ENCODE peak calls at places on chromosomes 4 and X, in eight cellular contexts. B, G, D, X, I, W, Z and Y are unnamed samples.

GRCh38 chrX:85977218-85977617 is 70.1 kb downstream of the CHM start:
- DNase-seq in B (no peak), G (no peak), D (no peak), X (no peak), I (no peak), W (no peak), Z (no peak), Y (no peak)

GRCh38 chr4:15402146-15402545 is 25.7 kb upstream of the C1QTNF7 start:
- DNase-seq in B (no peak), G (no peak), D (no peak), X (no peak), I (no peak), W (no peak), Z (no peak), Y (no peak)

GRCh38 chr4:187380181-187380581 is 615.4 kb upstream of the ZFP42 start:
- DNase-seq in B (no peak), G (peak), D (no peak), X (no peak), I (no peak), W (peak), Z (no peak), Y (no peak)

GRCh38 chr4:1315306-1315705 is 25.6 kb downstream of the MAEA start:
- DNase-seq in B (no peak), G (no peak), D (no peak), X (no peak), I (no peak), W (no peak), Z (no peak), Y (no peak)

GRCh38 chr4:19925516-19925915 is 326.2 kb upstream of the SLIT2 start:
- DNase-seq in B (no peak), G (no peak), D (no peak), X (no peak), I (no peak), W (no peak), Z (no peak), Y (no peak)

GRCh38 chr4:122797405-122798094 is 29.1 kb upstream of the FGF2 start:
- DNase-seq in B (no peak), G (no peak), D (no peak), X (no peak), I (no peak), W (no peak), Z (no peak), Y (no peak)

GRCh38 chr4:80165855-80166254 is 31.4 kb upstream of the PRDM8 start:
- DNase-seq in B (no peak), G (no peak), D (no peak), X (no peak), I (no peak), W (no peak), Z (no peak), Y (no peak)

GRCh38 chr4:55008166-55009056 is 117.0 kb downstream of the KDR start:
- DNase-seq in B (peak), G (no peak), D (no peak), X (no peak), I (no peak), W (peak), Z (peak), Y (no peak)

GRCh38 chr4:124945422-124945821 is 232.9 kb upstream of the ANKRD50 start:
- DNase-seq in B (no peak), G (no peak), D (no peak), X (no peak), I (no peak), W (no peak), Z (no peak), Y (no peak)

GRCh38 chr4:180134116-180134866 is 2108.9 kb upstream of the TENM3 start:
- DNase-seq in B (no peak), G (no peak), D (no peak), X (no peak), I (no peak), W (peak), Z (no peak), Y (no peak)

GRCh38 chr4:183458005-183458404 is 13.6 kb downstream of the CDKN2AIP start:
- DNase-seq in B (no peak), G (no peak), D (no peak), X (no peak), I (no peak), W (no peak), Z (no peak), Y (no peak)

GRCh38 chr4:67725132-67725531 is 24.2 kb upstream of the UBA6 start:
- DNase-seq in B (no peak), G (no peak), D (no peak), X (no peak), I (no peak), W (no peak), Z (no peak), Y (no peak)

GRCh38 chrX:124010157-124010556 is 48.7 kb downstream of the STAG2 start:
- DNase-seq in B (no peak), G (no peak), D (no peak), X (no peak), I (no peak), W (no peak), Z (no peak), Y (no peak)

GRCh38 chr4:11496313-11496956 is 67.7 kb upstream of the HS3ST1 start:
- DNase-seq in B (no peak), G (no peak), D (no peak), X (no peak), I (no peak), W (peak), Z (no peak), Y (no peak)

GRCh38 chr4:117740736-117741135 is 293.6 kb upstream of the NDST3 start:
- DNase-seq in B (no peak), G (no peak), D (no peak), X (no peak), I (no peak), W (no peak), Z (no peak), Y (no peak)

GRCh38 chrX:71514367-71515038 is 18.4 kb upstream of the OGT start:
- DNase-seq in B (no peak), G (no peak), D (no peak), X (no peak), I (no peak), W (no peak), Z (no peak), Y (no peak)

GRCh38 chr4:12488672-12489071 is 995.5 kb downstream of the RAB28 start:
- DNase-seq in B (no peak), G (no peak), D (no peak), X (no peak), I (no peak), W (no peak), Z (no peak), Y (no peak)

GRCh38 chr4:18847276-18847890 is 825.8 kb upstream of the LCORL start:
- DNase-seq in B (no peak), G (no peak), D (no peak), X (no peak), I (no peak), W (no peak), Z (no peak), Y (no peak)

GRCh38 chrX:53831662-53832635 is 145.4 kb upstream of the HUWE1 start:
- DNase-seq in B (peak), G (peak), D (peak), X (no peak), I (no peak), W (peak), Z (no peak), Y (peak)

GRCh38 chr4:160450861-160451260 is 1348.0 kb downstream of the RAPGEF2 start:
- DNase-seq in B (no peak), G (no peak), D (no peak), X (no peak), I (no peak), W (no peak), Z (no peak), Y (peak)

GRCh38 chr4:10082459-10083272 is 33.9 kb downstream of the WDR1 start:
- DNase-seq in B (no peak), G (no peak), D (no peak), X (peak), I (peak), W (no peak), Z (peak), Y (no peak)

GRCh38 chr4:92305148-92305877 is 1.5 kb downstream of the GRID2 start:
- DNase-seq in B (no peak), G (peak), D (no peak), X (no peak), I (no peak), W (peak), Z (peak), Y (no peak)

GRCh38 chr4:133124746-133125145 is 24.3 kb upstream of the PCDH10 start:
- DNase-seq in B (no peak), G (no peak), D (no peak), X (no peak), I (no peak), W (no peak), Z (no peak), Y (no peak)

GRCh38 chr4:136810626-136811025 is 721.7 kb downstream of the PCDH18 start:
- DNase-seq in B (no peak), G (no peak), D (no peak), X (no peak), I (no peak), W (no peak), Z (no peak), Y (no peak)

GRCh38 chr4:118957683-118958082 is 69.0 kb downstream of the SYNPO2 start:
- DNase-seq in B (no peak), G (no peak), D (no peak), X (no peak), I (no peak), W (no peak), Z (no peak), Y (no peak)

GRCh38 chr4:180100433-180101344 is 2142.5 kb upstream of the TENM3 start:
- DNase-seq in B (no peak), G (no peak), D (no peak), X (no peak), I (no peak), W (no peak), Z (no peak), Y (no peak)

GRCh38 chr4:1638272-1638598 is 45.9 kb downstream of the FAM53A start:
- DNase-seq in B (no peak), G (no peak), D (no peak), X (no peak), I (no peak), W (no peak), Z (no peak), Y (no peak)

GRCh38 chr4:75429208-75429607 is 85.0 kb downstream of the RCHY1 start:
- DNase-seq in B (no peak), G (no peak), D (no peak), X (no peak), I (no peak), W (no peak), Z (no peak), Y (no peak)

GRCh38 chr4:79408063-79408462 is at the start of gene GK2:
- DNase-seq in B (no peak), G (no peak), D (no peak), X (no peak), I (no peak), W (no peak), Z (no peak), Y (no peak)

GRCh38 chr4:42649870-42650269 is 7.0 kb downstream of the ATP8A1 start:
- DNase-seq in B (no peak), G (no peak), D (no peak), X (no peak), I (no peak), W (no peak), Z (no peak), Y (no peak)

GRCh38 chrX:71195959-71196727 is 26.9 kb upstream of the GJB1 start:
- DNase-seq in B (no peak), G (no peak), D (peak), X (no peak), I (no peak), W (no peak), Z (no peak), Y (no peak)

GRCh38 chr4:89482926-89483595 is 175.5 kb upstream of the GPRIN3 start:
- DNase-seq in B (no peak), G (no peak), D (no peak), X (no peak), I (no peak), W (no peak), Z (no peak), Y (no peak)

GRCh38 chr4:89486673-89487072 is 179.1 kb upstream of the GPRIN3 start:
- DNase-seq in B (no peak), G (no peak), D (no peak), X (no peak), I (no peak), W (no peak), Z (no peak), Y (no peak)

GRCh38 chr4:89486042-89486441 is 178.4 kb upstream of the GPRIN3 start:
- DNase-seq in B (no peak), G (peak), D (no peak), X (no peak), I (no peak), W (no peak), Z (no peak), Y (no peak)

DNA sequence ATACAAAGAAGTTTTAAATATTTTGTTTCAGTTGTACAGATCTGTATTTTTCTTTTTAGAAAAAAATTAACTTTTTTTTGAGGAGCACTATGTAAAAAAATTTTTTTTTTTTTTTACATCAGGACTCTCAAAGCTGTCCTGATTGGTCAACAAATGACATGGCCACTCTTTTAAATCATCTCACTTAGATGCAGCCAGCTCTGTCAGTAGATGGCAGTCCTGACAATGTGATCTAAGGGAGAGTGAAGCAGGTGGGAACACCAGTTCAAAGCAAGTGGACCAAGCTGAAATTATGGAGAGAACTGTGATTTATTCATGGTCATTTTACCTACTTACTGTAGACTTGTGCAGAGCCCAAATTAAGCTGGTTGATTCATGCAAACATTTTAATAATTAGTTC is 174.6 kb upstream of the GPRIN3 start:
- DNase-seq in B (peak), G (peak), D (peak), X (no peak), I (no peak), W (peak), Z (no peak), Y (peak)
- TF ChIP-seq CTCF in B (no peak), G (peak), D (peak), X (no peak), I (no peak), W (peak), Z (no peak), Y (peak)

GRCh38 chr4:2812985-2813384 is 20.1 kb downstream of the SH3BP2 start:
- DNase-seq in B (no peak), G (no peak), D (peak), X (no peak), I (no peak), W (no peak), Z (no peak), Y (no peak)

GRCh38 chr4:2811830-2812599 is 19.1 kb downstream of the SH3BP2 start:
- DNase-seq in B (no peak), G (no peak), D (peak), X (peak), I (peak), W (peak), Z (peak), Y (peak)

GRCh38 chr4:2814627-2815026 is 21.7 kb downstream of the SH3BP2 start:
- DNase-seq in B (no peak), G (no peak), D (no peak), X (no peak), I (no peak), W (no peak), Z (no peak), Y (no peak)

GRCh38 chr4:2812600-2812932 is 19.7 kb downstream of the SH3BP2 start:
- DNase-seq in B (peak), G (no peak), D (peak), X (no peak), I (no peak), W (no peak), Z (no peak), Y (no peak)

GRCh38 chr4:2813446-2814405 is 20.8 kb downstream of the SH3BP2 start:
- DNase-seq in B (no peak), G (no peak), D (no peak), X (no peak), I (no peak), W (no peak), Z (no peak), Y (no peak)
- H3K4me3 ChIP-seq in B (no peak), G (no peak), D (no peak), X (peak), I (no peak), W (no peak), Z (no peak), Y (peak)

DNA sequence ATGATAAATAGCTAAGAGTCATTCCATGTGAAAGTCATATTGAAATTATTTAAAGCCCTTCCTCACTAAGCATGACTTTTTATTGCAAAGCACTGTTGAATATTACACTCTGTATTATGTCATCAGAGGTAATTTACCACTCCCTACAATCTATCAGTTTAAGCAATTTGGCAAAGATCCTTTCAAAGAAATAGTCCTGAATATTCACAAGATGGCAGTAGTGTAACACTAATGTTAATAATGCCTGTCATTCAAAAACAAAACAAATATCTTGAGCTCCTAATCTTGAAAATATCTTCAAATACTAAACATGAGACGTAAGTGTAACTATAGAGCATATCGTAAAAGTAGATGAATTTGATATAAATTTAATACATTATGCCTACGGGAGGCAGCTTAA is 208.6 kb upstream of the TECRL start:
- DNase-seq in B (no peak), G (peak), D (no peak), X (no peak), I (no peak), W (no peak), Z (no peak), Y (peak)
- TF ChIP-seq CTCF in B (no peak), G (peak), D (peak), X (no peak), I (no peak), W (peak), Z (no peak), Y (peak)

GRCh38 chrX:20362268-20363002 is 95.7 kb upstream of the RPS6KA3 start:
- DNase-seq in B (no peak), G (peak), D (no peak), X (no peak), I (no peak), W (peak), Z (no peak), Y (peak)
- H3K4me3 ChIP-seq in B (no peak), G (peak), D (no peak), X (no peak), I (no peak), W (no peak), Z (no peak), Y (no peak)

GRCh38 chrX:20060961-20061868 is 55.5 kb downstream of the MAP7D2 start:
- DNase-seq in B (no peak), G (no peak), D (peak), X (no peak), I (no peak), W (no peak), Z (no peak), Y (no peak)

GRCh38 chrX:20059467-20060128 is 57.1 kb downstream of the MAP7D2 start:
- DNase-seq in B (no peak), G (no peak), D (no peak), X (no peak), I (no peak), W (no peak), Z (no peak), Y (no peak)

GRCh38 chrX:20061869-20062254 is 54.8 kb downstream of the MAP7D2 start:
- DNase-seq in B (no peak), G (no peak), D (no peak), X (no peak), I (no peak), W (no peak), Z (no peak), Y (no peak)

GRCh38 chrX:20063716-20064351 is 52.9 kb downstream of the MAP7D2 start:
- DNase-seq in B (peak), G (no peak), D (peak), X (no peak), I (no peak), W (no peak), Z (no peak), Y (no peak)

DNA sequence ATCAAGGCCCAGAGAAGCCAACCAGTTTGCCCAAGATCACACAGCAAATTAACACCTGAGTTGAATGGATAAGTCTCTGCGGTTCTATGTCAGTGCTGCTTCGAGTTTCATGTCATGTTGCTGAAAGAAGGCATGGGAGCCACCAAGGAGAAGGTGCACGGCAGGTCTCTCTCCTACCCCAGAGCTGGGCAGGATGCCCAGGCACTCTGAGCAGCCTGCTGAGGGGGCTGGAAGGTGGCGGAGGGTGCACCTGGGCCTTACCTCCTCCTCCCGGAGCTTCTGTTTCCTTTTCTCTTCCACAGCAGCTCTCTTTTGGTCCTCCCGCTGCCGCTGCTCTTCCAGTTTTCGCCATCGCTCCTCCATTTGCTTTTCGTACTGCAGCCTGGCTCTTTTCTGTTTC is 53.6 kb downstream of the MAP7D2 start:
- DNase-seq in B (no peak), G (no peak), D (no peak), X (no peak), I (no peak), W (no peak), Z (no peak), Y (no peak)
- TF ChIP-seq CTCF in B (no peak), G (no peak), D (no peak), X (no peak), I (no peak), W (no peak), Z (no peak), Y (no peak)

GRCh38 chr4:102823464-102823863 is 3.9 kb downstream of the UBE2D3 start:
- DNase-seq in B (no peak), G (no peak), D (no peak), X (no peak), I (no peak), W (no peak), Z (no peak), Y (no peak)
- H3K4me3 ChIP-seq in B (peak), G (peak), D (no peak), X (no peak), I (peak), W (peak), Z (peak), Y (peak)

DNA sequence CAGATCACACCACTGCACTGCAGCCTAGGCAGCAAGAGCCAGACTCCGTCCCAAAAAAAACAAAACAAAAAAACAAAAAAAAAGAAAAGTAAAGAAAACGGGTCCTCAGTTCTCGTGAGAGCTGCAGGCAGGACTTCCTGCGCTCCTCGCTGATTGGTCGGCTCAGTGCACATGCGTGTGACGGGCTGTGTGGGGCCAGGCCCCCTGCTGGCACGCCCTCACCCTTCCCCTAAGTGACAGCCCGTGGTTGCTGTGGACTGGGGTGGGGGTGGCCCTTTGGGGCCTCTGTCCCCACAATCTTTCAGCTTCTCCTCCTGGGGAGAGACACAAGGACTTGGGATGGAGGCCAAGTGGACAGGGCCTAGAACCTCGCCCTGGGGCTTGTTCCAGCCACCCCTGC is at the start of gene FAM9B:
- DNase-seq in B (peak), G (no peak), D (no peak), X (no peak), I (no peak), W (no peak), Z (no peak), Y (no peak)
- TF ChIP-seq CTCF in B (no peak), G (no peak), D (no peak), X (no peak), I (no peak), W (no peak), Z (no peak), Y (no peak)

GRCh38 chr4:85514117-85514516 is 39.2 kb downstream of the ARHGAP24 start:
- DNase-seq in B (no peak), G (no peak), D (no peak), X (no peak), I (no peak), W (no peak), Z (no peak), Y (no peak)
- H3K4me3 ChIP-seq in B (no peak), G (no peak), D (no peak), X (no peak), I (no peak), W (no peak), Z (no peak), Y (no peak)